ENCODE peak calls at places on chromosomes 6 and 20, in six cellular contexts. M is neural progenitor cell, T is lower lobe of right lung, Z is GDM1, E is endodermal cell, A is NCI-H510A treated with DMSO at 0.1 percent for 48 hours. D is an unnamed sample.
A peak's percentile ranks its signal among the peaks of the same experiment; 100 is the strongest.

GRCh38 chr6:16901777-16902176 is 140.5 kb upstream of the ATXN1 start:
- DNase-seq in M (no peak), T (peak; percentile 83), Z (no peak), E (no peak), A (no peak), D (no peak)

GRCh38 chr6:121932071-121933009 is 467.1 kb upstream of the HSF2 start:
- DNase-seq in M (peak; percentile 75), T (peak; percentile 39), Z (no peak), E (peak; percentile 93), A (peak; percentile 2), D (no peak)

GRCh38 chr6:6640915-6641314 is 52.4 kb downstream of the LY86 start:
- DNase-seq in M (no peak), T (no peak), Z (no peak), E (no peak), A (no peak), D (no peak)

GRCh38 chr6:53731906-53732636 is 62.7 kb upstream of the LRRC1 start:
- DNase-seq in M (no peak), T (no peak), Z (no peak), E (no peak), A (no peak), D (no peak)

GRCh38 chr20:64188071-64188470 is 23.8 kb downstream of the MYT1 start:
- DNase-seq in M (no peak), T (peak; percentile 4), Z (no peak), E (no peak), A (no peak), D (no peak)

GRCh38 chr6:90355965-90356364 is 59.3 kb upstream of the BACH2 start:
- DNase-seq in M (peak; percentile 39), T (no peak), Z (no peak), E (peak; percentile 53), A (no peak), D (no peak)

GRCh38 chr6:52610745-52611355 is 34.0 kb upstream of the TRAM2 start:
- DNase-seq in M (no peak), T (no peak), Z (no peak), E (no peak), A (no peak), D (no peak)

GRCh38 chr6:134724653-134725340 is 225.1 kb downstream of the ALDH8A1 start:
- DNase-seq in M (no peak), T (no peak), Z (no peak), E (no peak), A (no peak), D (no peak)

GRCh38 chr6:84825461-84825860 is 61.1 kb upstream of the TBX18 start:
- DNase-seq in M (no peak), T (no peak), Z (no peak), E (no peak), A (no peak), D (no peak)